ENCODE peak calls at places on chromosomes 11 and 22, in eight cellular contexts. One of them, this sample, is unnamed.

GRCh38 chr11:26914968-26915367 is 78.9 kb upstream of the FIBIN start:
- DNase-seq in AG04450: no peak
- DNase-seq in cardiac muscle cell: no peak
- DNase-seq in IMR-90: no peak
- DNase-seq in activated CD4-positive, alpha-beta T cell treated with anti-CD3 and anti-CD28 coated beads for 24 hours: no peak
- DNase-seq in OCI-M1: no peak
- DNase-seq in SW480: no peak
- DNase-seq in activated T-cell treated with anti-CD3 and anti-CD28 coated beads, Interleukin-2, amount 50 U/mL, for 72 hours: no peak
- DNase-seq in this sample: no peak

GRCh38 chr11:116513894-116514293 is 258.9 kb downstream of the BUD13 start:
- DNase-seq in AG04450: no peak
- DNase-seq in cardiac muscle cell: peak; percentile 30
- DNase-seq in IMR-90: peak; percentile 28
- DNase-seq in activated CD4-positive, alpha-beta T cell treated with anti-CD3 and anti-CD28 coated beads for 24 hours: peak; percentile 3
- DNase-seq in OCI-M1: peak; percentile 62
- DNase-seq in SW480: peak; percentile 51
- DNase-seq in activated T-cell treated with anti-CD3 and anti-CD28 coated beads, Interleukin-2, amount 50 U/mL, for 72 hours: peak; percentile 27
- DNase-seq in this sample: peak; percentile 69

GRCh38 chr11:9861860-9862725 is 198.2 kb downstream of the SWAP70 start:
- DNase-seq in AG04450: no peak
- DNase-seq in cardiac muscle cell: peak; percentile 60
- DNase-seq in IMR-90: peak; percentile 75
- DNase-seq in activated CD4-positive, alpha-beta T cell treated with anti-CD3 and anti-CD28 coated beads for 24 hours: peak; percentile 22
- DNase-seq in OCI-M1: peak; percentile 90
- DNase-seq in SW480: peak; percentile 57
- DNase-seq in activated T-cell treated with anti-CD3 and anti-CD28 coated beads, Interleukin-2, amount 50 U/mL, for 72 hours: peak; percentile 60
- DNase-seq in this sample: peak; percentile 82

GRCh38 chr11:36818410-36818809 is 220.4 kb upstream of the RAG2 start:
- DNase-seq in AG04450: no peak
- DNase-seq in cardiac muscle cell: no peak
- DNase-seq in IMR-90: no peak
- DNase-seq in activated CD4-positive, alpha-beta T cell treated with anti-CD3 and anti-CD28 coated beads for 24 hours: no peak
- DNase-seq in OCI-M1: peak; percentile 70
- DNase-seq in SW480: peak; percentile 18
- DNase-seq in activated T-cell treated with anti-CD3 and anti-CD28 coated beads, Interleukin-2, amount 50 U/mL, for 72 hours: no peak
- DNase-seq in this sample: peak; percentile 25

GRCh38 chr22:32804036-32804435 is 2.5 kb downstream of the TIMP3 start:
- DNase-seq in AG04450: no peak
- DNase-seq in cardiac muscle cell: no peak
- DNase-seq in IMR-90: peak; percentile 71
- DNase-seq in activated CD4-positive, alpha-beta T cell treated with anti-CD3 and anti-CD28 coated beads for 24 hours: no peak
- DNase-seq in OCI-M1: peak; percentile 46
- DNase-seq in SW480: no peak
- DNase-seq in activated T-cell treated with anti-CD3 and anti-CD28 coated beads, Interleukin-2, amount 50 U/mL, for 72 hours: no peak
- DNase-seq in this sample: no peak

GRCh38 chr11:111419641-111420327 is 40.7 kb upstream of the POU2AF1 start:
- DNase-seq in AG04450: no peak
- DNase-seq in cardiac muscle cell: no peak
- DNase-seq in IMR-90: no peak
- DNase-seq in activated CD4-positive, alpha-beta T cell treated with anti-CD3 and anti-CD28 coated beads for 24 hours: no peak
- DNase-seq in OCI-M1: no peak
- DNase-seq in SW480: no peak
- DNase-seq in activated T-cell treated with anti-CD3 and anti-CD28 coated beads, Interleukin-2, amount 50 U/mL, for 72 hours: no peak
- DNase-seq in this sample: no peak

GRCh38 chr11:71420455-71421241 is 27.5 kb downstream of the DHCR7 start:
- DNase-seq in AG04450: peak; percentile 3
- DNase-seq in cardiac muscle cell: peak; percentile 49
- DNase-seq in IMR-90: peak; percentile 55
- DNase-seq in activated CD4-positive, alpha-beta T cell treated with anti-CD3 and anti-CD28 coated beads for 24 hours: no peak
- DNase-seq in OCI-M1: peak; percentile 76
- DNase-seq in SW480: peak; percentile 22
- DNase-seq in activated T-cell treated with anti-CD3 and anti-CD28 coated beads, Interleukin-2, amount 50 U/mL, for 72 hours: peak; percentile 20
- DNase-seq in this sample: peak; percentile 71

GRCh38 chr22:39026509-39027150 is 5.7 kb downstream of the APOBEC3D start:
- DNase-seq in AG04450: no peak
- DNase-seq in cardiac muscle cell: no peak
- DNase-seq in IMR-90: no peak
- DNase-seq in activated CD4-positive, alpha-beta T cell treated with anti-CD3 and anti-CD28 coated beads for 24 hours: no peak
- DNase-seq in OCI-M1: no peak
- DNase-seq in SW480: no peak
- DNase-seq in activated T-cell treated with anti-CD3 and anti-CD28 coated beads, Interleukin-2, amount 50 U/mL, for 72 hours: no peak
- DNase-seq in this sample: no peak

GRCh38 chr11:31680770-31681169 is 130.4 kb downstream of the PAX6 start:
- DNase-seq in AG04450: no peak
- DNase-seq in cardiac muscle cell: no peak
- DNase-seq in IMR-90: no peak
- DNase-seq in activated CD4-positive, alpha-beta T cell treated with anti-CD3 and anti-CD28 coated beads for 24 hours: no peak
- DNase-seq in OCI-M1: no peak
- DNase-seq in SW480: no peak
- DNase-seq in activated T-cell treated with anti-CD3 and anti-CD28 coated beads, Interleukin-2, amount 50 U/mL, for 72 hours: no peak
- DNase-seq in this sample: no peak

GRCh38 chr11:130636672-130637463 is 188.4 kb downstream of the ADAMTS15 start:
- DNase-seq in AG04450: no peak
- DNase-seq in cardiac muscle cell: no peak
- DNase-seq in IMR-90: peak; percentile 92
- DNase-seq in activated CD4-positive, alpha-beta T cell treated with anti-CD3 and anti-CD28 coated beads for 24 hours: no peak
- DNase-seq in OCI-M1: no peak
- DNase-seq in SW480: peak; percentile 89
- DNase-seq in activated T-cell treated with anti-CD3 and anti-CD28 coated beads, Interleukin-2, amount 50 U/mL, for 72 hours: peak; percentile 10
- DNase-seq in this sample: no peak

GRCh38 chr11:68998390-68998911 is 14.6 kb downstream of the MRGPRF start:
- DNase-seq in AG04450: no peak
- DNase-seq in cardiac muscle cell: peak; percentile 83
- DNase-seq in IMR-90: peak; percentile 12
- DNase-seq in activated CD4-positive, alpha-beta T cell treated with anti-CD3 and anti-CD28 coated beads for 24 hours: no peak
- DNase-seq in OCI-M1: peak; percentile 93
- DNase-seq in SW480: peak; percentile 56
- DNase-seq in activated T-cell treated with anti-CD3 and anti-CD28 coated beads, Interleukin-2, amount 50 U/mL, for 72 hours: no peak
- DNase-seq in this sample: no peak

GRCh38 chr11:131897976-131898375 is 527.6 kb downstream of the NTM start:
- DNase-seq in AG04450: no peak
- DNase-seq in cardiac muscle cell: no peak
- DNase-seq in IMR-90: peak; percentile 87
- DNase-seq in activated CD4-positive, alpha-beta T cell treated with anti-CD3 and anti-CD28 coated beads for 24 hours: no peak
- DNase-seq in OCI-M1: no peak
- DNase-seq in SW480: no peak
- DNase-seq in activated T-cell treated with anti-CD3 and anti-CD28 coated beads, Interleukin-2, amount 50 U/mL, for 72 hours: no peak
- DNase-seq in this sample: no peak

GRCh38 chr22:41501209-41501608 is 32.3 kb downstream of the ACO2 start:
- DNase-seq in AG04450: no peak
- DNase-seq in cardiac muscle cell: no peak
- DNase-seq in IMR-90: no peak
- DNase-seq in activated CD4-positive, alpha-beta T cell treated with anti-CD3 and anti-CD28 coated beads for 24 hours: no peak
- DNase-seq in OCI-M1: peak; percentile 14
- DNase-seq in SW480: peak; percentile 18
- DNase-seq in activated T-cell treated with anti-CD3 and anti-CD28 coated beads, Interleukin-2, amount 50 U/mL, for 72 hours: no peak
- DNase-seq in this sample: no peak

GRCh38 chr22:36055376-36056310 is 27.0 kb upstream of the RBFOX2 start:
- DNase-seq in AG04450: no peak
- DNase-seq in cardiac muscle cell: no peak
- DNase-seq in IMR-90: peak; percentile 42
- DNase-seq in activated CD4-positive, alpha-beta T cell treated with anti-CD3 and anti-CD28 coated beads for 24 hours: no peak
- DNase-seq in OCI-M1: no peak
- DNase-seq in SW480: no peak
- DNase-seq in activated T-cell treated with anti-CD3 and anti-CD28 coated beads, Interleukin-2, amount 50 U/mL, for 72 hours: no peak
- DNase-seq in this sample: no peak

GRCh38 chr22:31607696-31608095 is 54.3 kb downstream of the PISD start:
- DNase-seq in AG04450: no peak
- DNase-seq in cardiac muscle cell: no peak
- DNase-seq in IMR-90: no peak
- DNase-seq in activated CD4-positive, alpha-beta T cell treated with anti-CD3 and anti-CD28 coated beads for 24 hours: no peak
- DNase-seq in OCI-M1: no peak
- DNase-seq in SW480: no peak
- DNase-seq in activated T-cell treated with anti-CD3 and anti-CD28 coated beads, Interleukin-2, amount 50 U/mL, for 72 hours: no peak
- DNase-seq in this sample: no peak

GRCh38 chr11:125941606-125942275 is 4.1 kb upstream of the VSIG10L2 start:
- DNase-seq in AG04450: no peak
- DNase-seq in cardiac muscle cell: peak; percentile 66
- DNase-seq in IMR-90: peak; percentile 19
- DNase-seq in activated CD4-positive, alpha-beta T cell treated with anti-CD3 and anti-CD28 coated beads for 24 hours: peak; percentile 39
- DNase-seq in OCI-M1: peak; percentile 56
- DNase-seq in SW480: peak; percentile 49
- DNase-seq in activated T-cell treated with anti-CD3 and anti-CD28 coated beads, Interleukin-2, amount 50 U/mL, for 72 hours: peak; percentile 52
- DNase-seq in this sample: peak; percentile 78

GRCh38 chr22:38485783-38486182 is 17.9 kb downstream of the KDELR3 start:
- DNase-seq in AG04450: no peak
- DNase-seq in cardiac muscle cell: no peak
- DNase-seq in IMR-90: no peak
- DNase-seq in activated CD4-positive, alpha-beta T cell treated with anti-CD3 and anti-CD28 coated beads for 24 hours: no peak
- DNase-seq in OCI-M1: no peak
- DNase-seq in SW480: no peak
- DNase-seq in activated T-cell treated with anti-CD3 and anti-CD28 coated beads, Interleukin-2, amount 50 U/mL, for 72 hours: no peak
- DNase-seq in this sample: no peak

GRCh38 chr11:73186294-73186850 is 31.7 kb upstream of the P2RY2 start:
- DNase-seq in AG04450: no peak
- DNase-seq in cardiac muscle cell: no peak
- DNase-seq in IMR-90: no peak
- DNase-seq in activated CD4-positive, alpha-beta T cell treated with anti-CD3 and anti-CD28 coated beads for 24 hours: no peak
- DNase-seq in OCI-M1: no peak
- DNase-seq in SW480: no peak
- DNase-seq in activated T-cell treated with anti-CD3 and anti-CD28 coated beads, Interleukin-2, amount 50 U/mL, for 72 hours: no peak
- DNase-seq in this sample: no peak

GRCh38 chr11:12547953-12548650 is 126.1 kb upstream of the TEAD1 start:
- DNase-seq in AG04450: no peak
- DNase-seq in cardiac muscle cell: peak; percentile 85
- DNase-seq in IMR-90: no peak
- DNase-seq in activated CD4-positive, alpha-beta T cell treated with anti-CD3 and anti-CD28 coated beads for 24 hours: no peak
- DNase-seq in OCI-M1: no peak
- DNase-seq in SW480: no peak
- DNase-seq in activated T-cell treated with anti-CD3 and anti-CD28 coated beads, Interleukin-2, amount 50 U/mL, for 72 hours: no peak
- DNase-seq in this sample: no peak

This sample was measured in Caco-2.